ENCODE peak calls at places on chromosomes 11 and 22, in five cellular contexts. One of them, this sample, is unnamed.
A peak's percentile ranks its signal among the peaks of the same experiment; 100 is the strongest.

GRCh38 chr11:72072348-72072747 is 8.0 kb downstream of the NUMA1 start:
- DNase-seq in K562: no peak
- DNase-seq in GM12878: no peak
- DNase-seq in HepG2: peak; percentile 44
- DNase-seq in SK-N-SH: no peak
- DNase-seq in this sample: no peak

GRCh38 chr11:57568330-57568766 is 876 bp upstream of the UBE2L6 start:
- DNase-seq in K562: no peak
- DNase-seq in SK-N-SH: no peak
- DNase-seq in HepG2: peak; percentile 49
- DNase-seq in GM12878: peak; percentile 51
- DNase-seq in this sample: peak; percentile 56

GRCh38 chr11:73306069-73306468 is 2.0 kb upstream of the ARHGEF17 start:
- DNase-seq in K562: no peak
- DNase-seq in HepG2: no peak
- DNase-seq in GM12878: no peak
- DNase-seq in SK-N-SH: no peak
- DNase-seq in this sample: peak; percentile 57

GRCh38 chr11:11998091-11998781 is 10.2 kb downstream of the DKK3 start:
- DNase-seq in HepG2: no peak
- DNase-seq in GM12878: peak; percentile 21
- DNase-seq in K562: no peak
- DNase-seq in SK-N-SH: no peak
- DNase-seq in this sample: no peak

GRCh38 chr11:77147668-77148321 is 19.7 kb downstream of the MYO7A start:
- DNase-seq in SK-N-SH: no peak
- DNase-seq in HepG2: no peak
- DNase-seq in K562: peak; percentile 92
- DNase-seq in GM12878: no peak
- DNase-seq in this sample: no peak

GRCh38 chr11:97544401-97544800 is 1154.6 kb downstream of the JRKL start:
- DNase-seq in K562: no peak
- DNase-seq in HepG2: no peak
- DNase-seq in SK-N-SH: no peak
- DNase-seq in GM12878: no peak
- DNase-seq in this sample: no peak

GRCh38 chr11:12170501-12170900 is 60.1 kb downstream of the MICAL2 start:
- DNase-seq in HepG2: no peak
- DNase-seq in SK-N-SH: no peak
- DNase-seq in K562: no peak
- DNase-seq in GM12878: no peak
- DNase-seq in this sample: no peak

GRCh38 chr11:70517996-70518907 is 119.9 kb downstream of the CTTN start:
- DNase-seq in K562: no peak
- DNase-seq in GM12878: no peak
- DNase-seq in HepG2: no peak
- DNase-seq in SK-N-SH: peak; percentile 31
- DNase-seq in this sample: no peak

GRCh38 chr11:67354314-67355022 is 1.1 kb upstream of the POLD4 start:
- DNase-seq in SK-N-SH: no peak
- DNase-seq in K562: peak; percentile 89
- DNase-seq in HepG2: peak; percentile 97
- DNase-seq in GM12878: no peak
- DNase-seq in this sample: peak; percentile 85

GRCh38 chr22:27791494-27792241 is 9.9 kb downstream of the MN1 start:
- DNase-seq in K562: no peak
- DNase-seq in HepG2: no peak
- DNase-seq in SK-N-SH: no peak
- DNase-seq in GM12878: no peak
- DNase-seq in this sample: no peak

GRCh38 chr11:111960916-111961315 is 23.8 kb downstream of the DIXDC1 start:
- DNase-seq in GM12878: no peak
- DNase-seq in HepG2: no peak
- DNase-seq in SK-N-SH: no peak
- DNase-seq in K562: no peak
- DNase-seq in this sample: no peak

GRCh38 chr22:45529966-45530575 is 27.4 kb downstream of the FBLN1 start:
- DNase-seq in GM12878: no peak
- DNase-seq in K562: no peak
- DNase-seq in SK-N-SH: peak; percentile 74
- DNase-seq in HepG2: no peak
- DNase-seq in this sample: no peak

GRCh38 chr22:41780714-41781507 is 19.6 kb upstream of the CCDC134 start:
- DNase-seq in HepG2: peak; percentile 56
- DNase-seq in K562: peak; percentile 36
- DNase-seq in GM12878: peak; percentile 90
- DNase-seq in SK-N-SH: no peak
- DNase-seq in this sample: peak; percentile 92

GRCh38 chr11:78151804-78152203 is 12.4 kb upstream of the ALG8 start:
- DNase-seq in GM12878: no peak
- DNase-seq in K562: no peak
- DNase-seq in SK-N-SH: no peak
- DNase-seq in HepG2: no peak
- DNase-seq in this sample: no peak

GRCh38 chr11:79232346-79232745 is 208.5 kb downstream of the TENM4 start:
- DNase-seq in HepG2: no peak
- DNase-seq in SK-N-SH: peak; percentile 36
- DNase-seq in K562: no peak
- DNase-seq in GM12878: no peak
- DNase-seq in this sample: no peak

GRCh38 chr11:59173080-59173963 is 1.4 kb downstream of the DTX4 start:
- DNase-seq in HepG2: peak; percentile 13
- DNase-seq in K562: no peak
- DNase-seq in GM12878: no peak
- DNase-seq in SK-N-SH: peak; percentile 36
- DNase-seq in this sample: no peak

GRCh38 chr22:17120711-17121234 is 387 bp downstream of the TMEM121B start:
- DNase-seq in GM12878: no peak
- DNase-seq in SK-N-SH: no peak
- DNase-seq in HepG2: no peak
- DNase-seq in K562: peak; percentile 36
- DNase-seq in this sample: no peak

GRCh38 chr11:128759597-128759996 is 65.7 kb downstream of the FLI1 start:
- DNase-seq in HepG2: no peak
- DNase-seq in GM12878: no peak
- DNase-seq in K562: no peak
- DNase-seq in SK-N-SH: no peak
- DNase-seq in this sample: no peak

GRCh38 chr11:8289426-8290047 is 25.9 kb upstream of the LMO1 start:
- DNase-seq in SK-N-SH: no peak
- DNase-seq in HepG2: no peak
- DNase-seq in K562: no peak
- DNase-seq in GM12878: no peak
- DNase-seq in this sample: no peak

GRCh38 chr11:82906931-82907330 is 5.4 kb downstream of the DDIAS start:
- DNase-seq in GM12878: no peak
- DNase-seq in K562: no peak
- DNase-seq in SK-N-SH: no peak
- DNase-seq in HepG2: no peak
- DNase-seq in this sample: no peak

GRCh38 chr11:72676874-72677341 is 2.7 kb upstream of the PDE2A start:
- DNase-seq in HepG2: peak; percentile 15
- DNase-seq in K562: peak; percentile 94
- DNase-seq in GM12878: no peak
- DNase-seq in SK-N-SH: no peak
- DNase-seq in this sample: no peak

GRCh38 chr22:26303475-26303874 is 125.6 kb upstream of the ASPHD2 start:
- DNase-seq in GM12878: no peak
- DNase-seq in K562: no peak
- DNase-seq in SK-N-SH: no peak
- DNase-seq in HepG2: peak; percentile 27
- DNase-seq in this sample: no peak

GRCh38 chr11:34613015-34613414 is 7.9 kb upstream of the EHF start:
- DNase-seq in HepG2: no peak
- DNase-seq in GM12878: no peak
- DNase-seq in K562: no peak
- DNase-seq in SK-N-SH: no peak
- DNase-seq in this sample: no peak

GRCh38 chr11:34616086-34616485 is 4.8 kb upstream of the EHF start:
- DNase-seq in SK-N-SH: no peak
- DNase-seq in GM12878: no peak
- DNase-seq in HepG2: no peak
- DNase-seq in K562: no peak
- DNase-seq in this sample: no peak

GRCh38 chr11:34616830-34617504 is 3.9 kb upstream of the EHF start:
- DNase-seq in GM12878: no peak
- DNase-seq in HepG2: no peak
- DNase-seq in SK-N-SH: no peak
- DNase-seq in K562: no peak
- DNase-seq in this sample: no peak

GRCh38 chr11:34613462-34614183 is 7.3 kb upstream of the EHF start:
- DNase-seq in SK-N-SH: no peak
- DNase-seq in HepG2: no peak
- DNase-seq in GM12878: no peak
- DNase-seq in K562: no peak
- DNase-seq in this sample: peak; percentile 81

DNA sequence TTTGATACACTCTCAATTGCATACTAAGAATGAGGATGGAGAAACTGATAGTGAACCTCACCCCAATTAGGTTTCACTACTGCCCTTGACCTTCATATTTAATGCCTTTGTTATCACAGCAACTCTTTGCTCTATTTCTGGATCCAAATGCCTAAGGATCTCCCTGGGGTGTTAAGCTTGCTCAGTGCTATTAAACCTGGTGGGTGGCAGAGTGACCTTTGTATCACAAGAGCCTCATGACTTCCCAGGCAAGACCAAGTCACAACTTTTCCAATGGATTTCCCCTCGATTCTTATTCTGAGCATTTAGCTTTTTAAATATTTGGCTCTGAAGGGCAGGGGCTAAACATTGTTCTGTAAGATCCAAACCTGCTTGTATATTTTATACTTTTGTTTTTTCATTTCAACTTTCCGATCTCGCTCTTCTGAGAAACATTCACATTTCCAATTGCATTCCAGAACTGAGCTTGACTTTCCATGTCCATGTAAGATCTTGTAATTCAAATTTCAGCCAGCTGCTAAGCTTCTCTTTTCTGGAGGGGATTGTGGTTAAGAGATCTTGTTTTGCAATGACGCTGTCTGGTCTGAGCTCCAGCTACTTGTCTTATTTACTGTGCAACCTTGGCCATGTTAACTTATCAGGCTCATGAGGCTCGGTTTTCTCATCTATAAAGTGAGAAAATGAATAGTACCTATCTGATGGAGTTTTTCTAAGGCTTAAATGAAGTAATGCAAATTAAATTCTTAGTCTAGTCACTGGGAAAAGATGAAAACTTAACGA is 6.4 kb upstream of the EHF start:
- DNase-seq in GM12878: no peak
- DNase-seq in SK-N-SH: no peak
- DNase-seq in K562: no peak
- DNase-seq in HepG2: no peak
- DNase-seq in this sample: peak; percentile 48
- TF ChIP-seq REST in GM12878: no peak
- TF ChIP-seq REST in SK-N-SH: no peak
- TF ChIP-seq REST in K562: no peak
- TF ChIP-seq REST in HepG2: no peak
- TF ChIP-seq REST in this sample: no peak

GRCh38 chr11:46633291-46634217 is 16.2 kb downstream of the ATG13 start:
- DNase-seq in GM12878: no peak
- DNase-seq in HepG2: peak; percentile 49
- DNase-seq in K562: no peak
- DNase-seq in SK-N-SH: no peak
- DNase-seq in this sample: no peak

GRCh38 chr11:46639197-46639839 is 22.0 kb downstream of the ATG13 start:
- DNase-seq in GM12878: no peak
- DNase-seq in K562: no peak
- DNase-seq in SK-N-SH: no peak
- DNase-seq in HepG2: no peak
- DNase-seq in this sample: peak; percentile 45

GRCh38 chr11:46640034-46640788 is 22.9 kb downstream of the ATG13 start:
- DNase-seq in HepG2: no peak
- DNase-seq in K562: no peak
- DNase-seq in GM12878: no peak
- DNase-seq in SK-N-SH: no peak
- DNase-seq in this sample: no peak

GRCh38 chr11:46635557-46636139 is 18.3 kb downstream of the ATG13 start:
- DNase-seq in HepG2: no peak
- DNase-seq in K562: no peak
- DNase-seq in GM12878: no peak
- DNase-seq in SK-N-SH: no peak
- DNase-seq in this sample: no peak

GRCh38 chr11:46637546-46637945 is 20.2 kb downstream of the ATG13 start:
- DNase-seq in SK-N-SH: no peak
- DNase-seq in HepG2: no peak
- DNase-seq in GM12878: no peak
- DNase-seq in K562: no peak
- DNase-seq in this sample: no peak
- TF ChIP-seq GABPA in SK-N-SH: no peak
- TF ChIP-seq GABPA in HepG2: no peak
- TF ChIP-seq GABPA in GM12878: no peak
- TF ChIP-seq GABPA in K562: no peak
- TF ChIP-seq GABPA in this sample: no peak

DNA sequence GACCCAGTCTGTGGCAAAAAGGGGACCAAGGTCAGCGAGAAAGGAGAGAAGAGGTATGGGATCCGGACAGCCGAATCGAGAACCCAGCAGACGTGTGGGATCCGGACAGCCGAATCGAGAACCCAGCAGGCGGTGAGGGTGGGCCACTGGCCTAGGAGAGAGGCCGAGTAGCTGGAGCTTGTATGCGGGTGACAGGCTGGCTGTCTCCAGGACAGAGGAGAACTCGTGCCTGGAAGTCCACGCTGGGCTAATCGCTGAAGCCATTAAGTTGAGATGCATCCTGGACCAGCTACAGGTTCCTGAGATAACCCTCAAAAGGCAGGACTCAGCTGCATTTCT is 6.0 kb downstream of the CERK start:
- DNase-seq in HepG2: no peak
- DNase-seq in K562: no peak
- DNase-seq in SK-N-SH: no peak
- DNase-seq in GM12878: no peak
- DNase-seq in this sample: no peak
- H3K27ac ChIP-seq in HepG2: peak overlapping the region; percentile 82
- H3K27ac ChIP-seq in K562: no peak overlapping the region
- H3K27ac ChIP-seq in SK-N-SH: peak overlapping the region; percentile 40
- H3K27ac ChIP-seq in GM12878: no peak overlapping the region
- H3K27ac ChIP-seq in this sample: no peak overlapping the region

GRCh38 chr11:17682848-17683247 is 36.5 kb upstream of the MYOD1 start:
- DNase-seq in GM12878: no peak
- DNase-seq in K562: no peak
- DNase-seq in HepG2: no peak
- DNase-seq in SK-N-SH: no peak
- DNase-seq in this sample: no peak

GRCh38 chr11:17686185-17686980 is 33.0 kb upstream of the MYOD1 start:
- DNase-seq in GM12878: no peak
- DNase-seq in K562: no peak
- DNase-seq in SK-N-SH: peak; percentile 89
- DNase-seq in HepG2: no peak
- DNase-seq in this sample: no peak

GRCh38 chr11:17687946-17688670 is 31.3 kb upstream of the MYOD1 start:
- DNase-seq in SK-N-SH: no peak
- DNase-seq in K562: no peak
- DNase-seq in GM12878: no peak
- DNase-seq in HepG2: no peak
- DNase-seq in this sample: no peak

GRCh38 chr11:17684550-17684949 is 34.8 kb upstream of the MYOD1 start:
- DNase-seq in HepG2: no peak
- DNase-seq in K562: no peak
- DNase-seq in GM12878: no peak
- DNase-seq in SK-N-SH: no peak
- DNase-seq in this sample: no peak

GRCh38 chr11:17683378-17684161 is 35.8 kb upstream of the MYOD1 start:
- DNase-seq in K562: no peak
- DNase-seq in GM12878: no peak
- DNase-seq in HepG2: peak; percentile 42
- DNase-seq in SK-N-SH: no peak
- DNase-seq in this sample: no peak
- TF ChIP-seq REST in K562: no peak
- TF ChIP-seq REST in GM12878: no peak
- TF ChIP-seq REST in HepG2: no peak
- TF ChIP-seq REST in SK-N-SH: peak; percentile 31
- TF ChIP-seq REST in this sample: no peak